ENCODE peak calls at places on chromosomes 3 and 15, in five cellular contexts. E is ovary, B is uterus, I is Peyer's patch, Z is tibial nerve. K is an unnamed sample. For H3K4me1, the result is how much of the 10 kb centered on the place peaks cover.

GRCh38 chr15:39285663-39286062 is 295.2 kb upstream of the THBS1 start:
- DNase-seq in E (no peak), B (no peak), I (no peak), Z (no peak), K (no peak)

GRCh38 chr3:73719877-73720276 is 95.1 kb upstream of the PDZRN3 start:
- DNase-seq in E (peak), B (peak), I (no peak), Z (no peak), K (no peak)

GRCh38 chr3:30511524-30512278 is 94.7 kb upstream of the TGFBR2 start:
- DNase-seq in E (no peak), B (no peak), I (no peak), Z (no peak), K (peak)

GRCh38 chr3:25585361-25586166 is 79.1 kb downstream of the TOP2B start:
- DNase-seq in E (no peak), B (no peak), I (no peak), Z (no peak), K (no peak)

GRCh38 chr15:73442968-73443367 is at the start of gene REC114:
- DNase-seq in E (no peak), B (no peak), I (no peak), Z (no peak), K (no peak)

GRCh38 chr15:83380026-83380425 is 67.1 kb upstream of the SH3GL3 start:
- DNase-seq in E (no peak), B (no peak), I (no peak), Z (no peak), K (no peak)

GRCh38 chr15:24880663-24881062 is 74.1 kb upstream of the SNRPN start:
- DNase-seq in E (no peak), B (no peak), I (no peak), Z (no peak), K (no peak)

GRCh38 chr3:138455801-138456716 is 21.6 kb downstream of the ESYT3 start:
- DNase-seq in E (no peak), B (no peak), I (no peak), Z (no peak), K (no peak)

GRCh38 chr3:45592830-45593707 is 1.5 kb upstream of the LIMD1 start:
- DNase-seq in E (peak), B (peak), I (peak), Z (peak), K (peak)

GRCh38 chr3:45592405-45592804 is 2.1 kb upstream of the LIMD1 start:
- DNase-seq in E (no peak), B (no peak), I (no peak), Z (no peak), K (no peak)

GRCh38 chr3:45596290-45596791 is 1.8 kb downstream of the LIMD1 start:
- DNase-seq in E (no peak), B (no peak), I (peak), Z (no peak), K (no peak)

GRCh38 chr3:45595364-45596154 is 1.0 kb downstream of the LIMD1 start:
- DNase-seq in E (peak), B (no peak), I (peak), Z (peak), K (peak)

GRCh38 chr3:45593708-45594601 is 596 bp upstream of the LIMD1 start:
- DNase-seq in E (peak), B (peak), I (peak), Z (peak), K (peak)
- TF ChIP-seq POLR2A in E (no peak), B (peak), I (peak), Z (peak), K (peak)

GRCh38 chr3:50574280-50574831 is 5.0 kb downstream of the HEMK1 start:
- DNase-seq in E (no peak), B (no peak), I (no peak), Z (no peak), K (no peak)
- H3K4me1 ChIP-seq in E (under half), B (under half), I (under half), Z (under half), K (under half)

GRCh38 chr3:126656376-126657134 is 1.6 kb upstream of the TXNRD3 start:
- DNase-seq in E (no peak), B (no peak), I (no peak), Z (no peak), K (no peak)

GRCh38 chr3:126655887-126656286 is 963 bp upstream of the TXNRD3 start:
- DNase-seq in E (no peak), B (no peak), I (no peak), Z (no peak), K (no peak)

GRCh38 chr3:126658584-126658983 is 3.7 kb upstream of the TXNRD3 start:
- DNase-seq in E (no peak), B (no peak), I (no peak), Z (no peak), K (no peak)

GRCh38 chr3:126657901-126658300 is 3.0 kb upstream of the TXNRD3 start:
- DNase-seq in E (no peak), B (no peak), I (no peak), Z (no peak), K (no peak)

DNA sequence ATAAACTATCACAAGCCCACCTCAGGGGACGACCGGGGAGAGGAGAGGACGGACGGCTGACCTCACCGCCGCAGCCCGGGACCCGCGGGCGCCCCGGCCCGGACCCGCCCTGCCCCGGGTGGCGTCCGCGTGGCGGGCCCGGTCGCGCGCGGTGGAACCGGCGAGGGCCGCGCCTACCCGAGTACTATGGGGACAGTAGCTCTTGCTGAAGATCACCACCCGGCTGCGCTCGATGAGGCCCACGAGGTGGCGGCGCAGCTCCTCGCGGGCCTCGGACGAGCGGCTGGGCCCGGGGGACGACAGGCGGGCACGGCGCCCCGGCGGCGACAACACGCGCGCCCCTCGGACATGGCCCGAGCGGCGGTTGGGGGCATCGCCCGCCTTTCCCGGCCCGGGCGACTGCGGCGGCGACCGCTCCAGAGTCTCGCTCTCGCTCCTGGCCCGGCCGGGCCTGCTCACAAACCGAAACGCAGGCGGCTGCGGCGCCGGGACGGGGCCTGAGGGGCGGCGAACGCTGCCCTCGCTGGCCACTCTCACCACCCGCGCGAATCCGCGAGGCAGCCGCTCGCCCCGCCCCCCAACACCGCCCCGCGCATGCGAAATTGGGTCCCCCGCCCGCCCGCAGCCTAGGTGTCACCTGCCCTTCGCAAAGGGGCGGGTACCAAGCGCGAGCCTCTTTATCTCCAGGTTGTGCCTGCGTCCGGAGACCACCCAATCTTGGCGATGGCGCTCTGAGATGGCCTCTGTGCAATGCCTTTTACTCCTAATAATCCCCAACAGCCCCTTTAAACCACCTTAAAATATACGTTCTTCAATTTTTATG is at the start of gene TXNRD3:
- DNase-seq in E (peak), B (peak), I (peak), Z (peak), K (peak)
- TF ChIP-seq POLR2A in E (peak), B (peak), I (no peak), Z (peak), K (peak)

GRCh38 chr3:81740731-81741130 is 20.7 kb downstream of the GBE1 start:
- DNase-seq in E (no peak), B (no peak), I (no peak), Z (no peak), K (no peak)
- H3K4me1 ChIP-seq in E (under half), B (under half), I (under half), Z (under half), K (half or more)

DNA sequence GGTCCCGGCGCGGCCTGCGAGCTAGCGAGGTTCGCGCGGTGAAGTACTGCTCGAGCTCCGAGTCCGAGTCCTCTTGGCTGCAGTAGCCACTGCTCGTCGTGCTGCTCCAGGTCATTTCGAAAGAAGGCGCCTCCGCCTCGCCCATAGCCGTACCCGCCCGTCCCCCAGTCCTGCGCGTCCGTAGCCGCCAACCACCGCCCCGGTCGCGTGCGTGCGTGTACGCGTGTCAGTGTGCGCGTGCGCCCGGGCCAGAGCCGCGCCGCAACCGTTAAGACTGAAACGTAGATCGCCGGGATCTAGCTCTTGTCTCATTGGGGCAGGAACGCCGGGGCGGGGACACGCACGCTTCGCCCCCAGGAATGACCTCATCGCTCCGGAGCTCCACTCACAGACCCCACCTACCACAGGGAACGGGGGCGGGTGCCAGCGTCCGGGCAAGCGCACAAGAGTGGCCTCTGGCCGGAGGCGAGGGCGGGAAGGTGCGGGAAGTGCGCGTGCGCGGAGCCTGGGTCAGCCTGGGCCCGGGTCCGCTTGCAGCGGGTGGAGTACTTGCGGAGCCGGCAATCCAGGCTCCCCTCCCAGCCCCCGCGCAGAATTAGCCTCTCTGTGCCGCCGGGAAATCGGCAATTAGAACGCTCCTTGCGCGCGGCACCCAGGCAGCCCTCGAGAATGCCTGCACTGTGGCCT is 3.3 kb downstream of the RASSF1 start:
- DNase-seq in E (peak), B (peak), I (peak), Z (peak), K (peak)
- TF ChIP-seq POLR2A in E (peak), B (peak), I (peak), Z (peak), K (peak)

DNA sequence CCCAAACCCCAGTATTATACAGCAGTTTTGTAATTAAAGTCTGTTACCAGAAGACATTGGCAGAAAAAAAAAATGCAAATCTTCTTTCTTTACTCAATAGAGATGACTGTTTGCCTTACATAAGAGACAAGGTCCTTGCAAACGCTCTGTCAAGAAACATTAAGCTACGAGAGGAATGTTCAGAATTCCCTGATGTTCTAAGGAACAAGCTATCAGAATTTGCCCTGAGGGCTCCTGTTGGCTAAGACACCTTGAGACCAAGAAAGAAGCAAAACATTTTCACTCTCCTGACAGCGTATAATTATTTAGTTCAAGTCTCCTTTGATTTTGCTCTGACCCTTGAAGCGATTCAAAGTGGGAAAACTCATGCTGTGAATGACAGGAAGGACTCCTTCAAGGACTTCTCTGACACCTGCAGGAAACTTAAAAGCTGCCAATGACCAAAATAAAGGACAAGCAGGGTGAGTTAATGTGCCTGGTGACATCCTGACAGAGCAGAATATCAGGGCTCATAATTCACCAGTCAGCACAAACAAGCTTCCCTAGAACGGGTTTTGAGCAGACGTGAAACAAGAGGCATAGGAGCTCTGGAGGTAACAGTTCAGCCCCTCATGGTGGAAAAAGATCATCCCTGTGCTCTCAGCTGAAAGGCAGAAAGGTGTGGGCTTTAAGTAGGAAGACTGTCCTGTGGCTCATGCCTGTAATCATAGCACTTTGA is 2.5 kb downstream of the SCAMP2 start:
- DNase-seq in E (no peak), B (no peak), I (no peak), Z (no peak), K (no peak)
- H3K4me1 ChIP-seq in E (under half), B (under half), I (half or more), Z (half or more), K (half or more)

GRCh38 chr3:9420850-9421549 is 23.6 kb downstream of the SETD5 start:
- DNase-seq in E (no peak), B (no peak), I (no peak), Z (no peak), K (no peak)

GRCh38 chr3:9428411-9428810 is 31.0 kb downstream of the SETD5 start:
- DNase-seq in E (no peak), B (no peak), I (no peak), Z (no peak), K (no peak)

DNA sequence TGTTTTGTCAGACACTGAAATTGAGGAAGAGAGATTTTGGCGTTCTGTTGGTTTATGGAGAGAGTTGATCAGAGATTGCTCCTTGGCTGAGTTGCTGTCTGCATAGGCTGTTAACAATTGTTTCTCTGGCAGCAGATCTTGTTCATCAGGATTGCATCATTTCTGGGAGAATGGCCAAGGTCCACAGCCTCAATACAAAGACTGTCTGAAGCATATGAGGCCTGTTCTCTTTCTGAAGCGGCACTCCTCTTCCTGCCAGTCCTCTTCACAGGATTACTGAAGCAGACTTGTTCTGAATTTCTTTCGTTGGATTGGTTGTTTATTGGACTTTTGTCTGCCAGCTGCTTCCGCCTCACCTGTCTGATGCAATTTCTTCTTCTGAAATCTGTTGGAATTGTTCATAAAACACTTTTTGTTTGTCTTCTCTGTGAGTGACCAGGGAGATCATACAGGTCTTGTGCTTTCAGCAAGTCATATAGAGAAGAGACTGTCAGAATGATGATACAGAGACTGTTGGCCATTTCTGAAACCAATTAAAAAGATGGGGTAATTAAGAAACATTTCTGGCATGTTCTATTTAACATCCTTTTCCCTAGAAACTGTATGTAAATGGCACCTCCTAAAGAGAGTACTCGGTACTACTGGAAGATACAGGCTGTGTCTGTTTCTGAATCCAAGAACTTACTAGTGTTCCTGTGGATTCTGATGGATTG is 25.5 kb downstream of the SETD5 start:
- DNase-seq in E (peak), B (peak), I (peak), Z (peak), K (peak)
- TF ChIP-seq POLR2A in E (no peak), B (no peak), I (peak), Z (peak), K (no peak)

DNA sequence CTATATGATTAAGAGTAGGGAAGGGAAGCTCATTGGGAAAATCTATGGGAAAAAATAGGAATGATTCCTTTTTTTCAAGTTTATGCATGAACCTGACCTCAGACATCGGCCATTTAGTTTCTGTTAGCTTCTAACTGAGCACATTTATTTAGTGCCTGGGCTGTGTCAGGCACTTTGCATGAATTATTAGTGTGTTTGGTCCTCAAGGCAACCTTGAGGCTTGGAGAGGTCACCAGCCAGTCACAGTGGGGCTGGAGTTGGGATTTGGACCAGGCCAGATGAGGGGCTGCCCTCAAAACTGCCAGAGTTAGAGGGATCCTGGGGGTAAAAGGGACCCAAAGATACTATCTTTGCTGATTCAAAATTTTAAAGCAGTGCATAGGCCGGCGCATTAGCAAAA is 8.1 kb downstream of the SIAH2 start:
- DNase-seq in E (no peak), B (no peak), I (no peak), Z (no peak), K (no peak)
- H3K4me1 ChIP-seq in E (under half), B (under half), I (half or more), Z (under half), K (half or more)

GRCh38 chr15:51982770-51983103 is 11.2 kb upstream of the LEO1 start:
- DNase-seq in E (no peak), B (no peak), I (no peak), Z (no peak), K (no peak)

GRCh38 chr15:51982013-51982769 is 10.6 kb upstream of the LEO1 start:
- DNase-seq in E (no peak), B (no peak), I (no peak), Z (no peak), K (no peak)
- TF ChIP-seq POLR2A in E (no peak), B (no peak), I (peak), Z (no peak), K (no peak)

GRCh38 chr15:36598529-36599177 is 19.2 kb downstream of the CDIN1 start:
- DNase-seq in E (no peak), B (no peak), I (no peak), Z (no peak), K (no peak)

GRCh38 chr15:36599824-36600365 is 20.5 kb downstream of the CDIN1 start:
- DNase-seq in E (no peak), B (no peak), I (no peak), Z (no peak), K (no peak)

GRCh38 chr15:36601952-36602351 is 22.5 kb downstream of the CDIN1 start:
- DNase-seq in E (no peak), B (no peak), I (no peak), Z (no peak), K (no peak)

GRCh38 chr15:36605626-36606263 is 26.3 kb downstream of the CDIN1 start:
- DNase-seq in E (no peak), B (no peak), I (no peak), Z (no peak), K (peak)

GRCh38 chr15:36601497-36601932 is 22.1 kb downstream of the CDIN1 start:
- DNase-seq in E (no peak), B (peak), I (no peak), Z (no peak), K (peak)
- H3K4me1 ChIP-seq in E (under half), B (under half), I (under half), Z (under half), K (half or more)

K was measured in gastrocnemius medialis.